ENCODE peak calls at places on chromosomes 7 and 10, in four cellular contexts. N, P, K and S are unnamed samples.

GRCh38 chr10:29237786-29238185 is 51.1 kb upstream of the LYZL1 start:
- DNase-seq in P (no peak), N (no peak), K (no peak), S (no peak)

GRCh38 chr7:2680792-2681490 is 7.1 kb upstream of the AMZ1 start:
- DNase-seq in P (peak), N (peak), K (peak), S (peak)

GRCh38 chr7:150901160-150902035 is 49.1 kb downstream of the AOC1 start:
- DNase-seq in P (no peak), K (no peak), N (no peak), S (no peak)

GRCh38 chr10:79411546-79412495 is 33.6 kb downstream of the ZCCHC24 start:
- DNase-seq in K (no peak), P (no peak), N (no peak), S (no peak)

GRCh38 chr7:109259151-109259550 is 689.5 kb downstream of the DNAJB9 start:
- DNase-seq in K (peak), P (no peak), N (no peak), S (no peak)

GRCh38 chr10:67533376-67533775 is 162.6 kb downstream of the CTNNA3 start:
- DNase-seq in P (no peak), K (no peak), N (no peak), S (no peak)

GRCh38 chr7:129773871-129774270 is 162.4 kb downstream of the NRF1 start:
- DNase-seq in K (no peak), N (no peak), P (no peak), S (no peak)

GRCh38 chr7:143381427-143382125 is 431 bp downstream of the ZYX start:
- DNase-seq in K (peak), P (no peak), N (peak), S (peak)

GRCh38 chr10:103870503-103870902 is 15.1 kb upstream of the SH3PXD2A start:
- DNase-seq in P (no peak), N (peak), K (peak), S (peak)

GRCh38 chr10:96578022-96578421 is 8.8 kb downstream of the TM9SF3 start:
- DNase-seq in K (no peak), P (no peak), N (no peak), S (no peak)

GRCh38 chr7:112995091-112995824 is 91.4 kb downstream of the GPR85 start:
- DNase-seq in K (peak), P (no peak), N (peak), S (peak)

GRCh38 chr7:122013070-122013469 is 131.0 kb downstream of the AASS start:
- DNase-seq in N (no peak), P (no peak), K (peak), S (no peak)

DNA sequence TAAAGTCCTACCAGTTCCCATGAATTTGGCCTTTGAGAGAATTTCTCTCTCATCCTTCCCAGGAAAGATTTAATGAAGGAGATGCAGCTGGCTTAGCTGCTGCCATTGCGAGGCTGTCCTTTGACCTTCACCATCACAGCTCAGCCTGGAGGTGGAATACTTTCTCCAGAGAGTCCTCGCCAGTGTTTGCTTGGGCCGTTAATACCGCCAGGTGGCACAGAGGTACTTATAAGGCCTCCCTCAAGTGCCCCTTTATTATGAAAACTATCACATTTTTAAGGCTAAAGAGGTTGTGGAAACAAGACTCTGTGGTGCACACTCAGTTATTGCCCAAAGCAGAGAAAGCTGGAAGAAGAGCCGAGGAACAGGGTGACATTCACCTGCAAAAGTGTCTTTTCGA is 330.6 kb downstream of the CCSER2 start:
- DNase-seq in N (no peak), K (no peak), P (no peak), S (no peak)
- TF ChIP-seq CTCF in N (no peak), K (no peak), P (no peak), S (no peak)

GRCh38 chr10:70404906-70405824 is 1.2 kb downstream of the EIF4EBP2 start:
- DNase-seq in K (peak), N (peak), P (peak), S (peak)

GRCh38 chr10:70404036-70404905 is at the start of gene EIF4EBP2:
- DNase-seq in K (peak), N (peak), P (peak), S (peak)

GRCh38 chr10:70399177-70399576 is 4.8 kb upstream of the EIF4EBP2 start:
- DNase-seq in P (no peak), N (no peak), K (no peak), S (no peak)

DNA sequence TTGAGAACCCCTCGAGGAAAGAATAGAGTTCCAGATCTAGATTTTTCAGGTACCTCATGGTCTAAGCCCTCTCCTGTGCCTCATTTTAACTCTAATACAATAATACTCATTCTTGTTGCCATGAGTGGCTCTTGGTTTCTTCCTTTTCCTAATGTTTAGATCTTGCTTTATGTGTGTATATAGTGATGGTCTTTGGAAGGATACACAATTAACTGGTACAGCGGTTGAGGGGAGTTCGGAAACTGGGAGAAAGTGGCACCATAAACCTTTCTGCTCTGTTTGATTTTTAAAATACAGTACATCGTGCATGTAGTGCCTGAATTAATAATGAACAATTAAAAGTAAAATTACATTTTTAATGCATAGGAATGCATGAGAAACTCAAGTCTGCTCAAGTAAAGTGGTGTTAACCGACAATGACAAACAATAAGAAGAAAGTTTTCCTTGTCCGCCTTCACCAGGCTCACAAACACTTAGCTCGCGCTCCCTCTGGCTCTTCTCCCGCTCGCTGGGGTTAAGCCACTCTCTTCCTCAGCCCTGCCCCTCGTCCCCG is 386 bp upstream of the EIF4EBP2 start:
- DNase-seq in N (no peak), P (no peak), K (no peak), S (no peak)
- TF ChIP-seq CTCF in N (no peak), P (no peak), K (no peak), S (no peak)

GRCh38 chr10:100934084-100934659 is 21.4 kb downstream of the SLF2 start:
- DNase-seq in K (peak), P (no peak), N (peak), S (no peak)
- TF ChIP-seq CTCF in K (peak), P (peak), N (peak), S (peak)

GRCh38 chr7:4745265-4745919 is 30.0 kb upstream of the AP5Z1 start:
- DNase-seq in P (no peak), N (no peak), K (no peak), S (no peak)

GRCh38 chr7:4745971-4746919 is 29.2 kb upstream of the AP5Z1 start:
- DNase-seq in K (peak), P (peak), N (peak), S (peak)

GRCh38 chr7:4742852-4743251 is 32.6 kb upstream of the AP5Z1 start:
- DNase-seq in P (no peak), N (no peak), K (no peak), S (no peak)

GRCh38 chr7:4747013-4747412 is 28.4 kb upstream of the AP5Z1 start:
- DNase-seq in K (no peak), N (no peak), P (no peak), S (no peak)

DNA sequence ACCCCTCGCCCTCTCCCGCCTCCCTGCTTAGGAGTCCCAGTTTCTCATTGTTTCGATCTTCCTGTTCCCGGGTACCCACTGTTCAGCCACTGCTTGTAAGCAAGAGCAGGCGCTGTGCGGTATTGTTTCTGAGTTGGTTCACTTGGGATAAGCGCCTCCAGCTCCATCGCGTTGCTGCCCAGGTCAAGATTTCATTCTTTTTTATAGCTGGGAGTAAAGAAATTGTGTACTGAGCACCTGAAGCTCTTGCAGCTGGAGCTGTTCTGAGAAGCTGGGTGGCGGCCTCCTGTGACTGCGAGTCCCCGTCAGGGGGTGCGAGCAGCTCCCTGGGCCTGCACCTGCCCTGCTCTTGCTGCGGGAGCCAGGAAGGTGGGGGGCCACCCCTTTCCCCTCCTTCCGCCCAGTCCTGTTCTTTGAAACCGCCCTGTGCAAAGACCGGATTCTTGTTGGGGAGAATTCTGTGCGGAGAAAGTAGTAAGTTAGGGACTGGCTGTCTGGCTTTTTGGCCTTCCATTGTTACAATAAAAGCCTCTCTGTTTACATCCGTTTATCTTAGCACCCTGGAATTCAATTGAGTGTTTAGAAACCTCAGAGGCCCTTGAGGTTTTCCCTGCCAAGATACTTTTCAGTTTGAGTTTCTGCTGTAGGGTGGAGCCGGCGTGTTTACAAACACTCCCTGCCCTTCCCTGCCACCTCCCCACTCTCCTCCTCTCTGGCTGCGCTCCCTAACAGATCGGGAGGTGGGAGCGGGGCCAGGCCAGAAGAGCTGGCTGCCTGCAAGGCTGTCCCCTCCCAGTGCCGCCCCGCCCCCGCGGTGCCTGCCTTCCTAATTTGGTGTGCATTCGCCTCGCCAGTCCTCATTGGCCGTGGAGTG is 30.8 kb upstream of the AP5Z1 start:
- DNase-seq in K (peak), P (peak), N (peak), S (peak)
- TF ChIP-seq CTCF in K (no peak), P (no peak), N (no peak), S (peak)

GRCh38 chr7:11779864-11780263 is 52.1 kb downstream of the THSD7A start:
- DNase-seq in N (no peak), K (no peak), P (no peak), S (no peak)
- TF ChIP-seq CTCF in N (no peak), K (no peak), P (no peak), S (no peak)

DNA sequence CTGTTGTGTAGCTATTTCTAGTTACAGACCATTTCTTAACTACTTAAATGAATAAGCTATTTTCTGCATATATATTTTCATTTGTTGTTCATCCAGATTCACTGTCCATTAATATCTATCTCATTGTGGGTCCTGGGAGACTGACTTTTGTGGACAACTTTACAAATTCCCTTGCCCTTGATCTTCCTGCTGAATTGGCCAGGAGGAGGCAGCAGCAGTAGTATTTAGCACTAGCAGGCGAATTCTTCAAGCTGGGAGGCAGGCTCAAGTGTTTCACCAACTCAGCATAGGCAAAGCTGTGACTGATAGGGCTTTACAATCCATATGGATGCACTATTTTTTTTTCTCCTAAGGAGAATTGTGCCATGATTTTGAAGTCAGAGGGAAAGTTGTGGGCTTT is 461.0 kb upstream of the NRG3 start:
- DNase-seq in K (peak), N (no peak), P (no peak), S (no peak)
- TF ChIP-seq CTCF in K (no peak), N (no peak), P (no peak), S (no peak)

DNA sequence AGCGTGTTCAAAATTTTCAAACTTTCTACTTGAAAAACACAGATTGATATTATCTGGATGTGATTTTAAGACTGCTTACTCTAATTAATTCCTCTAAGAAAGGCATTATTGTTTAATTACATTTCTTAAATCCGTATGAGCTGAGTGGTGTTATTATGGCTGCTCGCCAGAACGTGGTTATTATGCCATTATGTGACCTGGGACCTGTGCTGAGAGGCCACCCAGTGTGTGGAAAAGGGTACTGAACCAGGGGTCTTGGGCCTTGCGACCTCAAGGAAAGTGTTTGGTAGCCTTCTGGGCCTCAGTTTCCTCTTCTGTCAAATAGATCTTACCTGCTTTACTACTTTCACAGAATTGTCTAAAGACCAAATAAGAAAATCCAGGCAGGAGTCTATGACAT is 15.4 kb downstream of the LGI1 start:
- DNase-seq in P (no peak), K (no peak), N (no peak), S (no peak)
- TF ChIP-seq CTCF in P (no peak), K (no peak), N (no peak), S (no peak)

GRCh38 chr10:17228081-17229015 is at the start of gene VIM:
- DNase-seq in N (peak), P (peak), K (peak), S (peak)

GRCh38 chr10:17229717-17229966 is 1.6 kb downstream of the VIM start:
- DNase-seq in P (no peak), K (no peak), N (no peak), S (no peak)

GRCh38 chr10:17227367-17228080 is 517 bp upstream of the VIM start:
- DNase-seq in P (no peak), K (no peak), N (peak), S (no peak)

GRCh38 chr10:17229967-17230682 is 2.1 kb downstream of the VIM start:
- DNase-seq in P (no peak), K (peak), N (peak), S (peak)

GRCh38 chr10:17229016-17229716 is 1.1 kb downstream of the VIM start:
- DNase-seq in P (no peak), K (peak), N (peak), S (peak)
- TF ChIP-seq CTCF in P (no peak), K (no peak), N (no peak), S (peak)

GRCh38 chr10:20858292-20859124 is 38.6 kb downstream of the NEBL start:
- DNase-seq in P (peak), K (peak), N (peak), S (peak)

GRCh38 chr10:20856484-20856883 is 40.6 kb downstream of the NEBL start:
- DNase-seq in P (no peak), K (no peak), N (no peak), S (no peak)

GRCh38 chr10:20853276-20853675 is 43.8 kb downstream of the NEBL start:
- DNase-seq in K (no peak), P (no peak), N (no peak), S (no peak)

GRCh38 chr10:20852303-20852702 is 44.8 kb downstream of the NEBL start:
- DNase-seq in P (no peak), K (no peak), N (no peak), S (no peak)

GRCh38 chr10:20855398-20856038 is 41.6 kb downstream of the NEBL start:
- DNase-seq in N (peak), P (no peak), K (peak), S (no peak)
- TF ChIP-seq CTCF in N (no peak), P (peak), K (peak), S (peak)